ENCODE peak calls at places on chromosome 19, in nine cellular contexts. A is mucosa of descending colon; Z is mucosa of gallbladder; R is BE2C; D is non-pigmented ciliary epithelial cell; W is uterus; C is Kasumi-1; J is CD4-positive, CD25-positive, alpha-beta regulatory T cell; Y is T-helper 9 cell. K is an unnamed sample.
A peak's percentile ranks its signal among the peaks of the same experiment; 100 is the strongest.

GRCh38 chr19:2478324-2478755 is 2.4 kb downstream of the GADD45B start:
- DNase-seq in A (peak; percentile 80), Z (peak; percentile 60), R (peak; percentile 41), D (no peak), W (peak; percentile 66), C (peak; percentile 96), J (peak; percentile 78), Y (peak; percentile 54), K (no peak)

GRCh38 chr19:16458391-16459128 is 13.2 kb downstream of the EPS15L1 start:
- DNase-seq in A (no peak), Z (no peak), R (no peak), D (no peak), W (no peak), C (no peak), J (no peak), Y (no peak), K (no peak)

GRCh38 chr19:33508941-33509614 is 12.5 kb downstream of the PEPD start:
- DNase-seq in A (no peak), Z (no peak), R (no peak), D (no peak), W (no peak), C (no peak), J (no peak), Y (no peak), K (peak; percentile 29)

GRCh38 chr19:23810496-23810895 is 51.8 kb upstream of the ZNF681 start:
- DNase-seq in A (no peak), Z (no peak), R (no peak), D (no peak), W (no peak), C (no peak), J (no peak), Y (no peak), K (no peak)

GRCh38 chr19:32098953-32099352 is 246.5 kb upstream of the ZNF507 start:
- DNase-seq in A (no peak), Z (no peak), R (no peak), D (no peak), W (no peak), C (no peak), J (no peak), Y (no peak), K (no peak)

GRCh38 chr19:49710372-49710951 is 19.5 kb downstream of the CPT1C start:
- DNase-seq in A (no peak), Z (no peak), R (no peak), D (no peak), W (no peak), C (no peak), J (no peak), Y (no peak), K (no peak)

GRCh38 chr19:46958542-46958941 is 61.1 kb upstream of the NPAS1 start:
- DNase-seq in A (no peak), Z (no peak), R (no peak), D (no peak), W (no peak), C (no peak), J (no peak), Y (no peak), K (no peak)

GRCh38 chr19:57466489-57466888 is 9.5 kb upstream of the VN1R1 start:
- DNase-seq in A (no peak), Z (no peak), R (no peak), D (no peak), W (no peak), C (no peak), J (no peak), Y (no peak), K (no peak)

GRCh38 chr19:45816236-45817009 is 1.3 kb upstream of the RSPH6A start:
- DNase-seq in A (peak; percentile 38), Z (no peak), R (peak; percentile 24), D (no peak), W (no peak), C (no peak), J (no peak), Y (no peak), K (no peak)

GRCh38 chr19:29013988-29014387 is 199.0 kb downstream of the UQCRFS1 start:
- DNase-seq in A (no peak), Z (no peak), R (no peak), D (no peak), W (no peak), C (no peak), J (no peak), Y (no peak), K (no peak)

GRCh38 chr19:19276386-19276785 is 3.3 kb upstream of the TM6SF2 start:
- DNase-seq in A (no peak), Z (peak; percentile 27), R (no peak), D (peak; percentile 79), W (no peak), C (no peak), J (no peak), Y (no peak), K (no peak)

GRCh38 chr19:14526423-14526822 is 3.0 kb upstream of the TECR start:
- DNase-seq in A (no peak), Z (no peak), R (no peak), D (no peak), W (no peak), C (no peak), J (no peak), Y (no peak), K (no peak)

K was measured in T1000.